ENCODE peak calls at places on chromosome X, in four cellular contexts. D is transverse colon, O is esophagus squamous epithelium, L is lung. S is an unnamed sample.

GRCh38 chrX:23898412-23898959 is 9.3 kb downstream of the APOO start:
- DNase-seq in D (no peak), O (no peak), L (no peak), S (no peak)

GRCh38 chrX:80808160-80808735 is 1.4 kb downstream of the BRWD3 start:
- DNase-seq in L (peak; percentile 75), D (peak; percentile 84), O (peak; percentile 6), S (peak; percentile 79)

GRCh38 chrX:12788645-12789044 is 2.6 kb upstream of the PRPS2 start:
- DNase-seq in O (no peak), L (no peak), D (no peak), S (no peak)

GRCh38 chrX:9997524-9997923 is 30.4 kb downstream of the CLDN34 start:
- DNase-seq in D (no peak), O (no peak), L (no peak), S (no peak)

GRCh38 chrX:129808163-129808828 is 28.5 kb downstream of the SASH3 start:
- DNase-seq in L (no peak), D (no peak), O (no peak), S (no peak)

GRCh38 chrX:108121291-108121690 is 29.7 kb downstream of the ATG4A start:
- DNase-seq in D (no peak), L (no peak), O (no peak), S (no peak)

GRCh38 chrX:38774249-38774648 is 27.0 kb upstream of the MID1IP1 start:
- DNase-seq in L (no peak), D (no peak), O (no peak), S (no peak)

GRCh38 chrX:110310896-110311295 is 7.0 kb downstream of the AMMECR1 start:
- DNase-seq in D (no peak), O (no peak), L (no peak), S (no peak)

GRCh38 chrX:32571579-32571978 is 639.8 kb downstream of the DMD start:
- DNase-seq in O (no peak), D (no peak), L (no peak), S (no peak)

GRCh38 chrX:13489451-13489850 is 80.0 kb upstream of the EGFL6 start:
- DNase-seq in O (no peak), D (peak; percentile 42), L (peak; percentile 35), S (no peak)

GRCh38 chrX:129641941-129642340 is 12.8 kb downstream of the APLN start:
- DNase-seq in L (no peak), O (no peak), D (no peak), S (no peak)

GRCh38 chrX:41559235-41559634 is 112.1 kb downstream of the NYX start:
- DNase-seq in D (no peak), L (no peak), O (no peak), S (no peak)

GRCh38 chrX:15721911-15722310 is 16.2 kb upstream of the CA5B start:
- DNase-seq in L (no peak), D (no peak), O (no peak), S (no peak)

GRCh38 chrX:100829730-100830129 is 9.5 kb downstream of the CSTF2 start:
- DNase-seq in D (no peak), L (no peak), O (no peak), S (no peak)

GRCh38 chrX:46757593-46757992 is 1.3 kb downstream of the SLC9A7 start:
- DNase-seq in L (no peak), D (no peak), O (no peak), S (no peak)
- H3K4me3 ChIP-seq in L (no peak overlapping the region), D (no peak overlapping the region), O (no peak overlapping the region), S (no peak overlapping the region)

GRCh38 chrX:65513610-65514009 is 21.0 kb downstream of the LAS1L start:
- DNase-seq in O (no peak), D (no peak), L (no peak), S (no peak)
- H3K36me3 ChIP-seq in O (no peaks in the 10 kb centered on the region), D (no peaks in the 10 kb centered on the region), L (peaks cover 5% of the 10 kb centered on the region), S (no peaks in the 10 kb centered on the region)

GRCh38 chrX:74940414-74940813 is 15.2 kb upstream of the NEXMIF start:
- DNase-seq in D (no peak), O (no peak), L (no peak), S (no peak)
- H3K27me3 ChIP-seq in D (no peaks in the 10 kb centered on the region), O (no peaks in the 10 kb centered on the region), L (no peaks in the 10 kb centered on the region), S (no peaks in the 10 kb centered on the region)

GRCh38 chrX:77893713-77894112 is 1.5 kb downstream of the MAGT1 start:
- DNase-seq in O (no peak), D (no peak), L (no peak), S (no peak)
- H3K4me3 ChIP-seq in O (no peak overlapping the region), D (no peak overlapping the region), L (no peak overlapping the region), S (no peak overlapping the region)

S was measured in CD8-positive, alpha-beta memory T cell.